ENCODE peak calls at places on chromosomes 3 and 15, in five cellular contexts. R is ovary; F is naive thymus-derived CD4-positive, alpha-beta T cell; Q is EL; O is iris pigment epithelial cell. W is an unnamed sample.

GRCh38 chr3:195905970-195906864 is 2.1 kb downstream of the TNK2 start:
- DNase-seq in R (no peak), Q (peak), O (peak), F (peak), W (peak)

GRCh38 chr15:38667875-38668274 is 103.3 kb upstream of the RASGRP1 start:
- DNase-seq in Q (no peak), R (no peak), F (no peak), O (no peak), W (no peak)

GRCh38 chr3:116951610-116952009 is 242.0 kb downstream of the TUSC7 start:
- DNase-seq in R (no peak), F (no peak), Q (no peak), O (peak), W (no peak)

GRCh38 chr3:75938921-75939320 is 153.6 kb upstream of the ZNF717 start:
- DNase-seq in F (no peak), R (no peak), Q (no peak), O (no peak), W (no peak)

GRCh38 chr15:76223521-76223920 is 87.7 kb downstream of the ETFA start:
- DNase-seq in R (no peak), Q (no peak), O (no peak), F (no peak), W (no peak)

GRCh38 chr3:112090899-112091586 is 4.9 kb downstream of the C3orf52 start:
- DNase-seq in F (no peak), O (no peak), Q (no peak), R (no peak), W (no peak)

GRCh38 chr3:65539620-65540019 is 499.1 kb downstream of the MAGI1 start:
- DNase-seq in Q (no peak), R (no peak), O (no peak), F (no peak), W (no peak)

GRCh38 chr3:49709852-49710251 is 9.6 kb downstream of the AMIGO3 start:
- DNase-seq in Q (no peak), O (no peak), R (no peak), F (no peak), W (no peak)

GRCh38 chr3:147318900-147319299 is 87.4 kb downstream of the ZIC4 start:
- DNase-seq in O (no peak), F (no peak), Q (no peak), R (no peak), W (peak)

GRCh38 chr15:63521405-63522142 is 17.2 kb downstream of the USP3 start:
- DNase-seq in O (peak), R (no peak), Q (peak), F (no peak), W (peak)

GRCh38 chr15:61200626-61201025 is 28.5 kb downstream of the RORA start:
- DNase-seq in R (no peak), F (no peak), Q (no peak), O (no peak), W (no peak)

GRCh38 chr3:126540946-126541627 is 17.1 kb downstream of the CHST13 start:
- DNase-seq in R (no peak), O (no peak), Q (no peak), F (no peak), W (no peak)

GRCh38 chr3:134249935-134250716 is 533 bp downstream of the RYK start:
- DNase-seq in F (peak), Q (peak), R (peak), O (peak), W (peak)

GRCh38 chr15:67048281-67049279 is 16.8 kb upstream of the SMAD3 start:
- DNase-seq in Q (peak), R (no peak), O (peak), F (no peak), W (peak)

GRCh38 chr3:129039271-129040038 is 21.1 kb upstream of the GP9 start:
- DNase-seq in O (no peak), R (peak), Q (no peak), F (no peak), W (no peak)

W was measured in GM03348.